ENCODE peak calls at places on chromosomes 11 and 22, in six cellular contexts. E is heart left ventricle, X is lower leg skin, K is stomach, H is suprapubic skin, O is sigmoid colon. T is an unnamed sample.

GRCh38 chr11:27705873-27706820 is 5.9 kb upstream of the BDNF start:
- DNase-seq in H (peak; percentile 50), X (no peak), O (no peak), K (no peak), E (no peak), T (no peak)

GRCh38 chr11:129117595-129118350 is 74.4 kb downstream of the ARHGAP32 start:
- DNase-seq in H (no peak), O (no peak), K (peak; percentile 29), E (no peak), X (no peak), T (peak; percentile 49)

GRCh38 chr11:73426184-73426845 is 50.1 kb downstream of the RELT start:
- DNase-seq in K (no peak), H (no peak), O (no peak), E (no peak), X (no peak), T (no peak)

GRCh38 chr11:34855021-34855753 is 61.0 kb downstream of the APIP start:
- DNase-seq in X (no peak), O (no peak), K (peak; percentile 37), H (no peak), E (no peak), T (no peak)

GRCh38 chr11:62324738-62325556 is 12.3 kb upstream of the ASRGL1 start:
- DNase-seq in E (peak; percentile 75), O (no peak), H (no peak), K (no peak), X (no peak), T (peak; percentile 63)

GRCh38 chr22:39638958-39639357 is 68.4 kb downstream of the CACNA1I start:
- DNase-seq in X (no peak), K (no peak), O (no peak), E (no peak), H (no peak), T (no peak)

GRCh38 chr11:112620621-112621394 is 340.4 kb upstream of the NCAM1 start:
- DNase-seq in E (no peak), X (no peak), K (no peak), O (no peak), H (no peak), T (no peak)

GRCh38 chr22:19291580-19292261 is at the start of gene CLTCL1:
- DNase-seq in O (peak; percentile 90), K (peak; percentile 84), H (peak; percentile 87), E (peak; percentile 93), X (peak; percentile 95), T (peak; percentile 88)

GRCh38 chr11:7964261-7964660 is 986 bp downstream of the NLRP10 start:
- DNase-seq in O (no peak), E (no peak), X (no peak), K (no peak), H (no peak), T (no peak)

GRCh38 chr11:134951305-134951700 is 539.3 kb upstream of the B3GAT1 start:
- DNase-seq in X (peak; percentile 63), K (no peak), H (no peak), O (no peak), E (no peak), T (no peak)

GRCh38 chr11:1750840-1751520 is 585 bp upstream of the IFITM10 start:
- DNase-seq in X (no peak), H (no peak), K (no peak), O (peak; percentile 64), E (no peak), T (no peak)

GRCh38 chr11:103055174-103055890 is 36.6 kb downstream of the DCUN1D5 start:
- DNase-seq in K (no peak), X (no peak), E (no peak), O (no peak), H (no peak), T (no peak)

GRCh38 chr22:24284747-24285203 is 14.1 kb downstream of the SPECC1L start:
- DNase-seq in X (no peak), K (no peak), H (no peak), E (no peak), O (no peak), T (no peak)

GRCh38 chr11:131696584-131697120 is 326.2 kb downstream of the NTM start:
- DNase-seq in E (no peak), O (no peak), H (no peak), X (no peak), K (no peak), T (no peak)

GRCh38 chr22:47232753-47233152 is 470.3 kb downstream of the TBC1D22A start:
- DNase-seq in K (no peak), O (no peak), E (no peak), X (peak; percentile 17), H (no peak), T (no peak)

GRCh38 chr22:42885446-42885845 is 28.4 kb upstream of the ARFGAP3 start:
- DNase-seq in K (no peak), E (no peak), H (no peak), O (no peak), X (no peak), T (peak; percentile 56)

GRCh38 chr11:74877132-74877531 is 71.8 kb downstream of the XRRA1 start:
- DNase-seq in E (no peak), K (no peak), X (no peak), H (no peak), O (no peak), T (no peak)

DNA sequence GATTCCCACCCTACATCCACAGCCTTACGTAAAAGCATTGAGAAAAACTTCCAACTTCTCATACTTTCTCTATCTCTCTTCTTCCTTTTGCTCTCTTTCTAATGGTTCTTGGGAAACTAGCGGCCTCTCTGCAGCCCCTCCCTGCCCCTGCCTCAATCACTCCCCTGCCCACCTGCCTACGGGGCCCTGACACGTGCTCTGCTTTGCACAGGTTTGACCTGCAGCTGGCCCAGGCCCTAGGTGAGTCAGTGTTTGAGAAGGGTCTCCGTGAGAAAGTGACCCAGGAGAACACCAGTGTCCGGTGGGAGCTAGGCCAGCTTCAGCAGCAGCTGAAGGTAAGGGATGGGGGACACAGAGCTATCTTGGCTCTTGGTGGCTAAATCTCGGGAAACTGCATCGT is 160.4 kb downstream of the MYO18B start:
- DNase-seq in K (no peak), X (peak; percentile 48), O (no peak), H (no peak), E (no peak), T (no peak)
- TF ChIP-seq POLR2A in K (no peak), X (no peak), O (no peak), H (no peak), E (no peak), T (no peak)

GRCh38 chr22:46087336-46087690 is 63.0 kb upstream of the PPARA start:
- DNase-seq in E (no peak), K (no peak), H (no peak), X (no peak), O (no peak), T (no peak)

GRCh38 chr22:46084376-46084775 is 66.0 kb upstream of the PPARA start:
- DNase-seq in O (no peak), H (no peak), X (peak; percentile 81), K (no peak), E (peak; percentile 38), T (peak; percentile 21)

GRCh38 chr22:46084943-46085830 is 65.1 kb upstream of the PPARA start:
- DNase-seq in H (peak; percentile 94), K (peak; percentile 93), E (peak; percentile 93), O (peak; percentile 95), X (peak; percentile 97), T (peak; percentile 84)

GRCh38 chr22:46086577-46087335 is 63.6 kb upstream of the PPARA start:
- DNase-seq in O (peak; percentile 73), X (peak; percentile 88), K (peak; percentile 24), E (peak; percentile 63), H (peak; percentile 78), T (peak; percentile 52)

GRCh38 chr22:46085831-46086576 is 64.3 kb upstream of the PPARA start:
- DNase-seq in K (peak; percentile 87), X (peak; percentile 97), O (peak; percentile 90), H (peak; percentile 95), E (peak; percentile 87), T (no peak)
- TF ChIP-seq POLR2A in K (no peak), X (no peak), O (no peak), H (no peak), E (no peak), T (no peak)

DNA sequence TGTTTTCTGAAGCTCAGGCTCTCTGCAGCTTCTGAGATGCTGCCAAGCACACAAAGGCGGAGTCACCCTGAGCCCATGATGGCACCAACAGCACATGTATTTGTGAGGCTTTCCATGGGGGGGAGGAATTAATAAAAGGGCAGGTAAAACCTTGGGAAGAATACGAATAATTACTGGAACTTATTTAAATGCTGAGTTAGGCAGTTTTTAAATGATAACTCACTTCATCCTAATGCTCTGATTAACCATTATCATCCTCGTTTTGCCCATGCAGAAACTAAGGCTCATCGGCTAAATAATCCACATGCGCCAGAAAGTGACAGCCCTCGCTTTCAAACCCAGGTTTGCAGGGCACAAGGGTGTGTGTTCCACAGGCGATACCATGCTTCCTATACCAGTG is 35.4 kb downstream of the LARGE1 start:
- DNase-seq in O (no peak), E (no peak), K (no peak), H (no peak), X (no peak), T (no peak)
- TF ChIP-seq POLR2A in O (no peak), E (no peak), K (no peak), H (no peak), X (no peak), T (no peak)

DNA sequence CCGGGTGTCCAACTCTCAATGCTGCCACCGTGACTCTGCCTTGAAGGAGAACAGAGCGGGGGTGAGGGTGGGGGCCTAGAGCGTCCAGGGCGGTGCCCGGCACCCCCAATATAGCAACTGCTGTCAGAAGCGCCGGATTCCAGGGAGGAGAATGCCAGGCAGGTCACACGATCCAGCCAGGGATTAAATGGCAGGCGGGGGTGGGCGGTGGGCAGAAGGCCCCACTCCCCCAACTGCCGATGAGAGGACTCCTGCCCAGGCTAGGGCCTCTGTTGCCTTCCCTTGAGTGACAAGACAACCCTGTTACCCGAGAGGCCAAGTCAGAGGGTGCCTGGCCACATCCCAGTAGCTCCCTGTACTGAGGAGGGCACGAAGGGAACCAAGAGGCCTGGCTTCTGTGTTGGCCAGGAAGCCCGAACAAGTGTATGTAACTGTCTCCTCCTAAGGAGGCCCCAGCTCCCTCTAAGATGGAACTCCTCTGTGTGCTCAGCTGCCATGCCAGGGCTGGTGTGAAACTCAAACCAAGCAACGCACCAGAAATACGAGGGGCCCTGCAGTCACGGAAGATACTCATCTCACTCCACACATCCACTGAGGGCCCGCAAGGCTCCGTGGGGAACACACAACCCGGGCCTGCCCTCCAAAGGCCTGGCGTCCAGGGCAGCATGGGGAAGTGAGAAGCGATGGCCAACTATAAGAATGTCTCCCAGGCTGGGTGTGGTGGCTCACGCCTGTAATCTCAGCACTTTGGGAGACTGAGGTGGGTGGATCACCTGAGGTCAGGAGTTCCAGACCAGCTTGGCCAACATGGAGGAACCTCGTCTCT is 3.0 kb downstream of the PACSIN3 start:
- DNase-seq in E (no peak), X (no peak), K (no peak), H (no peak), O (peak; percentile 75), T (no peak)
- TF ChIP-seq POLR2A in E (no peak), X (no peak), K (no peak), H (no peak), O (no peak), T (no peak)

GRCh38 chr22:50299724-50300619 is 7.5 kb downstream of the PLXNB2 start:
- DNase-seq in H (no peak), O (no peak), E (no peak), K (peak; percentile 72), X (no peak), T (no peak)
- TF ChIP-seq POLR2A in H (no peak), O (no peak), E (no peak), K (no peak), X (no peak), T (no peak)

T was measured in adrenal gland.